ENCODE peak calls at places on chromosomes 4 and X, in ten cellular contexts. L is ACHN; A is Panc1; B is NCI-H146; G is activated CD4-positive, alpha-beta T cell treated with anti-CD3 and anti-CD28 coated beads, Interleukin-2, amount 50 U/mL, for 4 hours; Q is amniotic epithelial cell; Y is IMR-90; W is EL; D is RPMI8226; O is amniotic stem cell. C is an unnamed sample.

GRCh38 chrX:50941638-50942037 is 31.1 kb downstream of the BMP15 start:
- DNase-seq in Q (no peak), Y (no peak), B (no peak), G (peak; percentile 0), D (no peak), O (no peak), L (no peak), A (no peak), W (no peak), C (no peak)

GRCh38 chr4:82939414-82939813 is 38.9 kb downstream of the THAP9 start:
- DNase-seq in Y (no peak), W (no peak), L (no peak), O (no peak), G (no peak), B (no peak), Q (no peak), A (no peak), D (no peak), C (no peak)

GRCh38 chr4:70236125-70236524 is 6.3 kb upstream of the CSN3 start:
- DNase-seq in Q (peak; percentile 44), L (no peak), Y (peak; percentile 4), O (no peak), G (no peak), B (no peak), D (no peak), W (no peak), A (no peak), C (no peak)

GRCh38 chr4:16225996-16226815 is at the start of gene TAPT1:
- DNase-seq in G (peak; percentile 65), B (peak; percentile 68), D (peak; percentile 73), A (no peak), Y (peak; percentile 30), W (peak; percentile 64), Q (peak; percentile 26), O (peak; percentile 47), L (peak; percentile 70), C (no peak)

GRCh38 chr4:76736434-76736833 is 161.5 kb downstream of the SOWAHB start:
- DNase-seq in Y (peak; percentile 91), W (no peak), L (no peak), A (no peak), B (no peak), G (no peak), O (no peak), Q (peak; percentile 88), D (no peak), C (no peak)

GRCh38 chr4:6907658-6908191 is 1.9 kb upstream of the TBC1D14 start:
- DNase-seq in Q (no peak), B (peak; percentile 65), O (no peak), A (no peak), D (no peak), G (no peak), W (no peak), L (peak; percentile 25), Y (no peak), C (no peak)

GRCh38 chr4:163707873-163708272 is 213.4 kb downstream of the TMA16 start:
- DNase-seq in Q (no peak), G (no peak), B (no peak), L (no peak), Y (no peak), O (no peak), W (no peak), D (no peak), A (no peak), C (no peak)

GRCh38 chrX:44572340-44572938 is 29.8 kb upstream of the FUNDC1 start:
- DNase-seq in G (no peak), Y (no peak), L (no peak), A (no peak), Q (no peak), W (no peak), O (no peak), D (no peak), B (no peak), C (no peak)

GRCh38 chrX:103776586-103776985 is at the start of gene PLP1:
- DNase-seq in O (no peak), W (no peak), Q (no peak), D (no peak), B (no peak), G (no peak), Y (no peak), L (no peak), A (no peak), C (no peak)

GRCh38 chr4:52235775-52236174 is 184.7 kb downstream of the SPATA18 start:
- DNase-seq in B (no peak), Q (no peak), W (no peak), D (no peak), O (no peak), G (no peak), L (no peak), Y (no peak), A (no peak), C (no peak)

GRCh38 chr4:110742148-110742547 is 119.3 kb upstream of the PITX2 start:
- DNase-seq in B (no peak), D (no peak), G (no peak), W (peak; percentile 37), O (no peak), Y (peak; percentile 28), A (no peak), Q (no peak), L (no peak), C (no peak)

GRCh38 chr4:85500110-85500867 is 25.3 kb downstream of the ARHGAP24 start:
- DNase-seq in B (no peak), D (no peak), A (no peak), O (no peak), G (no peak), W (no peak), Q (peak; percentile 74), Y (no peak), L (no peak), C (no peak)

GRCh38 chr4:184756399-184756798 is 22.5 kb upstream of the CENPU start:
- DNase-seq in Q (peak; percentile 96), L (no peak), D (no peak), G (no peak), Y (peak; percentile 47), W (peak; percentile 13), O (no peak), A (no peak), B (no peak), C (no peak)

GRCh38 chr4:55553442-55553841 is 6.7 kb upstream of the CLOCK start:
- DNase-seq in L (no peak), Y (no peak), O (no peak), W (peak; percentile 90), B (no peak), A (no peak), D (peak; percentile 75), G (no peak), Q (peak; percentile 67), C (no peak)

GRCh38 chr4:107755841-107756356 is 35.9 kb upstream of the PAPSS1 start:
- DNase-seq in B (no peak), Y (peak; percentile 10), W (peak; percentile 28), O (no peak), L (no peak), A (no peak), Q (peak; percentile 88), D (peak; percentile 53), G (no peak), C (no peak)

GRCh38 chr4:68599150-68599549 is 23.0 kb upstream of the UGT2B17 start:
- DNase-seq in O (no peak), D (no peak), Y (no peak), G (no peak), B (no peak), A (no peak), L (no peak), W (no peak), Q (no peak), C (no peak)

GRCh38 chr4:187417761-187418160 is 577.8 kb upstream of the ZFP42 start:
- DNase-seq in B (no peak), Y (no peak), A (no peak), O (no peak), Q (no peak), L (no peak), D (no peak), W (no peak), G (no peak), C (no peak)

GRCh38 chr4:88070031-88070430 is 62.6 kb downstream of the PKD2 start:
- DNase-seq in G (no peak), D (no peak), L (no peak), A (no peak), O (no peak), B (no peak), Y (no peak), Q (no peak), W (no peak), C (no peak)

GRCh38 chr4:123832173-123833026 is 435.8 kb downstream of the SPRY1 start:
- DNase-seq in B (no peak), Y (peak; percentile 100), D (no peak), G (no peak), L (peak; percentile 93), W (peak; percentile 99), Q (peak; percentile 100), A (peak; percentile 60), O (peak; percentile 88), C (peak; percentile 99)

GRCh38 chr4:143617994-143618679 is 82.3 kb downstream of the FREM3 start:
- DNase-seq in A (no peak), B (no peak), O (no peak), G (no peak), Y (no peak), W (no peak), D (no peak), L (no peak), Q (peak; percentile 3), C (no peak)

GRCh38 chrX:848366-848765 is 217.8 kb downstream of the SHOX start:
- DNase-seq in O (no peak), L (no peak), A (no peak), D (no peak), Q (no peak), G (no peak), W (no peak), Y (no peak), B (no peak), C (no peak)

GRCh38 chr4:44985938-44986337 is 259.6 kb upstream of the GNPDA2 start:
- DNase-seq in B (no peak), Y (no peak), L (no peak), A (no peak), W (no peak), O (no peak), Q (no peak), D (no peak), G (no peak), C (no peak)

GRCh38 chr4:78190078-78190477 is 133.0 kb downstream of the FRAS1 start:
- DNase-seq in O (no peak), D (no peak), A (no peak), G (no peak), B (no peak), Y (no peak), L (no peak), Q (no peak), W (no peak), C (no peak)

GRCh38 chr4:119679251-119679650 is 50.6 kb upstream of the PDE5A start:
- DNase-seq in O (no peak), Q (no peak), D (no peak), L (no peak), W (no peak), A (no peak), B (no peak), Y (peak; percentile 60), G (no peak), C (no peak)

GRCh38 chrX:81195712-81196111 is 6.0 kb downstream of the HMGN5 start:
- DNase-seq in G (peak; percentile 41), O (peak; percentile 2), W (peak; percentile 50), A (no peak), Q (peak; percentile 50), L (peak; percentile 42), D (peak; percentile 66), Y (peak; percentile 52), B (peak; percentile 2), C (no peak)

GRCh38 chr4:7470522-7471128 is 35.9 kb upstream of the PSAPL1 start:
- DNase-seq in W (no peak), Y (no peak), D (no peak), L (no peak), B (no peak), G (no peak), Q (no peak), O (no peak), A (no peak), C (no peak)

GRCh38 chr4:185256444-185256843 is 47.0 kb downstream of the SNX25 start:
- DNase-seq in B (no peak), O (no peak), A (no peak), Y (peak; percentile 77), G (no peak), D (no peak), Q (peak; percentile 80), W (peak; percentile 77), L (peak; percentile 49), C (no peak)

GRCh38 chrX:44778254-44778653 is 65.6 kb upstream of the DUSP21 start:
- DNase-seq in O (no peak), L (no peak), G (no peak), A (no peak), D (no peak), Q (no peak), W (no peak), Y (no peak), B (no peak), C (no peak)